ENCODE peak calls at places on chromosomes 11 and 22, in seven cellular contexts. I is stomach; D is IMR-90; A is CD4-positive, alpha-beta T cell; V is lung; R is small intestine; P is vagina. C is an unnamed sample.

GRCh38 chr11:17642370-17642769 is 77.0 kb upstream of the MYOD1 start:
- DNase-seq in I (no peak), D (no peak), A (no peak), V (no peak), R (no peak), P (no peak), C (no peak)

GRCh38 chr22:40120783-40121182 is 56.9 kb upstream of the TNRC6B start:
- DNase-seq in I (no peak), D (no peak), A (no peak), V (no peak), R (no peak), P (no peak), C (no peak)

GRCh38 chr11:35902961-35903360 is 40.9 kb upstream of the LDLRAD3 start:
- DNase-seq in I (no peak), D (no peak), A (no peak), V (no peak), R (no peak), P (no peak), C (no peak)

GRCh38 chr11:118219244-118219643 is 5.6 kb downstream of the JAML start:
- DNase-seq in I (no peak), D (no peak), A (no peak), V (no peak), R (no peak), P (no peak), C (no peak)

GRCh38 chr11:17805873-17806272 is 71.3 kb downstream of the KCNC1 start:
- DNase-seq in I (no peak), D (no peak), A (no peak), V (no peak), R (no peak), P (no peak), C (no peak)

GRCh38 chr11:15208570-15209222 is 94.0 kb downstream of the INSC start:
- DNase-seq in I (peak; percentile 80), D (peak; percentile 53), A (peak; percentile 64), V (peak; percentile 72), R (peak; percentile 65), P (peak; percentile 86), C (peak; percentile 56)

GRCh38 chr11:2987881-2988280 is 4.2 kb downstream of the NAP1L4 start:
- DNase-seq in I (no peak), D (no peak), A (peak; percentile 26), V (no peak), R (peak; percentile 8), P (no peak), C (no peak)

GRCh38 chr22:38203090-38203810 is 1.5 kb downstream of the MAFF start:
- DNase-seq in I (peak; percentile 85), D (peak; percentile 53), A (no peak), V (peak; percentile 63), R (peak; percentile 78), P (no peak), C (no peak)

GRCh38 chr11:68049509-68050370 is 10.9 kb downstream of the TCIRG1 start:
- DNase-seq in I (no peak), D (no peak), A (no peak), V (no peak), R (no peak), P (no peak), C (no peak)

GRCh38 chr11:86737752-86738151 is 62.6 kb upstream of the PRSS23 start:
- DNase-seq in I (no peak), D (peak; percentile 49), A (no peak), V (no peak), R (no peak), P (no peak), C (no peak)

GRCh38 chr11:124762077-124762623 is at the start of gene ESAM:
- DNase-seq in I (peak; percentile 76), D (no peak), A (peak; percentile 56), V (peak; percentile 76), R (peak; percentile 73), P (no peak), C (no peak)

GRCh38 chr11:46674463-46675287 is 25.7 kb downstream of the ARHGAP1 start:
- DNase-seq in I (no peak), D (peak; percentile 18), A (no peak), V (no peak), R (peak; percentile 63), P (no peak), C (no peak)

GRCh38 chr11:14904745-14905103 is 12.7 kb upstream of the CYP2R1 start:
- DNase-seq in I (peak; percentile 78), D (peak; percentile 25), A (peak; percentile 77), V (peak; percentile 83), R (peak; percentile 60), P (no peak), C (peak; percentile 34)

GRCh38 chr22:39351689-39352214 is 2.0 kb downstream of the SYNGR1 start:
- DNase-seq in I (no peak), D (peak; percentile 44), A (no peak), V (no peak), R (peak; percentile 9), P (peak; percentile 86), C (peak; percentile 62)

GRCh38 chr22:17107547-17107810 is 13.7 kb downstream of the TMEM121B start:
- DNase-seq in I (no peak), D (no peak), A (no peak), V (no peak), R (no peak), P (no peak), C (no peak)

GRCh38 chr11:117851852-117852251 is 24.6 kb downstream of the FXYD6 start:
- DNase-seq in I (peak; percentile 13), D (no peak), A (no peak), V (no peak), R (no peak), P (no peak), C (no peak)

GRCh38 chr11:130772266-130773227 is 143.7 kb downstream of the SNX19 start:
- DNase-seq in I (peak; percentile 29), D (peak; percentile 97), A (no peak), V (no peak), R (peak; percentile 66), P (no peak), C (peak; percentile 92)

GRCh38 chr11:44950625-44951472 is at the start of gene TP53I11:
- DNase-seq in I (peak; percentile 83), D (peak; percentile 60), A (peak; percentile 47), V (peak; percentile 86), R (peak; percentile 79), P (no peak), C (peak; percentile 25)

GRCh38 chr11:2826679-2827056 is 58.9 kb downstream of the CDKN1C start:
- DNase-seq in I (no peak), D (no peak), A (no peak), V (no peak), R (no peak), P (no peak), C (no peak)

GRCh38 chr11:44950036-44950624 is 553 bp downstream of the TP53I11 start:
- DNase-seq in I (peak; percentile 38), D (no peak), A (no peak), V (peak; percentile 46), R (no peak), P (no peak), C (no peak)

GRCh38 chr11:65121447-65121864 is 478 bp downstream of the FAU start:
- DNase-seq in I (no peak), D (no peak), A (no peak), V (no peak), R (peak; percentile 47), P (no peak), C (no peak)

GRCh38 chr11:63872833-63873201 is 33.9 kb downstream of the MARK2 start:
- DNase-seq in I (no peak), D (no peak), A (no peak), V (no peak), R (peak; percentile 55), P (no peak), C (no peak)
- H3K27ac ChIP-seq in I (peak overlapping the region; percentile 82), D (no peak overlapping the region), A (no peak overlapping the region), V (peak overlapping the region; percentile 72), R (no peak overlapping the region), P (peak overlapping the region; percentile 36), C (no peak overlapping the region)

GRCh38 chr11:26569646-26570045 is 2.4 kb downstream of the MUC15 start:
- DNase-seq in I (no peak), D (no peak), A (no peak), V (no peak), R (no peak), P (no peak), C (no peak)

GRCh38 chr11:26571861-26572654 is at the start of gene MUC15:
- DNase-seq in I (no peak), D (no peak), A (no peak), V (no peak), R (no peak), P (no peak), C (no peak)

GRCh38 chr11:26573896-26574295 is 1.8 kb upstream of the MUC15 start:
- DNase-seq in I (no peak), D (no peak), A (no peak), V (no peak), R (no peak), P (no peak), C (no peak)

GRCh38 chr11:26575946-26576345 is 3.9 kb upstream of the MUC15 start:
- DNase-seq in I (no peak), D (no peak), A (no peak), V (no peak), R (no peak), P (no peak), C (no peak)

GRCh38 chr11:26572770-26573402 is 823 bp upstream of the MUC15 start:
- DNase-seq in I (no peak), D (no peak), A (no peak), V (no peak), R (no peak), P (no peak), C (no peak)
- H3K27ac ChIP-seq in I (no peak overlapping the region), D (no peak overlapping the region), A (no peak overlapping the region), V (no peak overlapping the region), R (no peak overlapping the region), P (no peak overlapping the region), C (no peak overlapping the region)

DNA sequence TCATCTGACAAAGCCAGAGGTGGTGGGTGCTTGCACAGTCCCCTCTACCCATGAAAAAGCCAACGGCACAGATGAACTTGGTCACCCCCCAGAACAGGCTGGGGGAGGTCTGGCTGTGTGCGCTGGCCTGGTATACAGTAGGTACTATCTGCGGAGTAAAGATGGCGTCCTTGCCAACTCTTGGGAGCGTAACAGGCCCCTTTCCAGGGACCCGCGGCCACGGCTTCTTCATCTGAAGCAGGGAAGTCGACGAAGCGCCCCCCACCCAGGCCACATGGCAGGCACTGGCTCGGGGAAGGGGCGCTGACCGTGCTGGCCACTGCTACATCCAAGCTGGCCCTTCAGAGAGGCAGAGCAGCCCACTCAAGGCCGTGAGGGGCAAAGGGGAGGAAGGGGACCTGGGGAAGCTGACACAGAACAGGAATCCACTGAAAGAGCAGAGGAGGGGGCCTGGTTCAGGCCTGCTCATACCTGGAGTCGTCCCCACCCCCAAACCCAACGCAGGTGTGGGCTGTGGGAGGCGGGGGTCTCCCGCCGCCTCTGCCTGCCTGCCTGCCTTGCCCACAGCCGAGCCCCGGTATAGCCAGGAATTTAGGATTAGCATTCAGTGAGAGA is 75.7 kb downstream of the CELSR1 start:
- DNase-seq in I (no peak), D (no peak), A (no peak), V (no peak), R (no peak), P (no peak), C (no peak)
- H3K27ac ChIP-seq in I (no peak overlapping the region), D (no peak overlapping the region), A (no peak overlapping the region), V (no peak overlapping the region), R (no peak overlapping the region), P (no peak overlapping the region), C (no peak overlapping the region)

GRCh38 chr11:38543311-38543710 is 1945.3 kb upstream of the RAG2 start:
- DNase-seq in I (no peak), D (peak; percentile 41), A (no peak), V (no peak), R (no peak), P (no peak), C (peak; percentile 73)

GRCh38 chr11:38547464-38547863 is 1949.4 kb upstream of the RAG2 start:
- DNase-seq in I (no peak), D (no peak), A (no peak), V (no peak), R (no peak), P (no peak), C (no peak)

GRCh38 chr11:38538866-38539651 is 1941.0 kb upstream of the RAG2 start:
- DNase-seq in I (no peak), D (no peak), A (no peak), V (no peak), R (no peak), P (no peak), C (no peak)

GRCh38 chr11:38543951-38544350 is 1945.9 kb upstream of the RAG2 start:
- DNase-seq in I (no peak), D (no peak), A (no peak), V (no peak), R (no peak), P (no peak), C (peak; percentile 37)
- H3K27ac ChIP-seq in I (no peak overlapping the region), D (no peak overlapping the region), A (no peak overlapping the region), V (no peak overlapping the region), R (no peak overlapping the region), P (no peak overlapping the region), C (peak overlapping the region; percentile 10)

C was measured in brain microvascular endothelial cell.